ENCODE peak calls at places on chromosome 7, in four cellular contexts. Z is Caco-2, Q is colonic mucosa, J is keratinocyte. P is an unnamed sample.
A peak's percentile ranks its signal among the peaks of the same experiment; 100 is the strongest.

GRCh38 chr7:157446322-157446721 is 109.5 kb downstream of the DNAJB6 start:
- DNase-seq in Q (no peak), Z (no peak), J (no peak), P (no peak)

GRCh38 chr7:132697032-132697431 is 120.8 kb upstream of the PLXNA4 start:
- DNase-seq in J (no peak), Z (no peak), Q (no peak), P (no peak)

GRCh38 chr7:105006367-105007139 is 7.5 kb upstream of the KMT2E start:
- DNase-seq in Q (peak; percentile 59), Z (peak; percentile 90), J (no peak), P (peak; percentile 85)

GRCh38 chr7:157273208-157274202 is 63.3 kb upstream of the DNAJB6 start:
- DNase-seq in Q (peak; percentile 63), J (no peak), Z (peak; percentile 68), P (peak; percentile 71)

GRCh38 chr7:17971392-17971791 is 31.1 kb upstream of the SNX13 start:
- DNase-seq in J (no peak), Q (no peak), Z (no peak), P (no peak)

GRCh38 chr7:91344911-91345310 is 80.7 kb downstream of the FZD1 start:
- DNase-seq in Z (no peak), J (no peak), Q (no peak), P (no peak)

GRCh38 chr7:133693281-133693680 is 433.9 kb upstream of the LRGUK start:
- DNase-seq in Z (no peak), J (no peak), Q (no peak), P (no peak)

GRCh38 chr7:30988346-30989005 is 24.7 kb downstream of the GHRHR start:
- DNase-seq in Z (peak; percentile 67), J (no peak), Q (peak; percentile 65), P (peak; percentile 82)

GRCh38 chr7:146670532-146670931 is 553.9 kb downstream of the CNTNAP2 start:
- DNase-seq in Q (no peak), Z (no peak), J (no peak), P (no peak)

GRCh38 chr7:1567082-1567771 is 2.6 kb downstream of the PSMG3 start:
- DNase-seq in Z (no peak), J (peak; percentile 62), Q (peak; percentile 78), P (peak; percentile 59)

GRCh38 chr7:104096683-104097082 is 107.2 kb upstream of the RELN start:
- DNase-seq in J (no peak), Q (no peak), Z (no peak), P (no peak)

GRCh38 chr7:107039199-107039900 is 5.2 kb upstream of the PRKAR2B start:
- DNase-seq in J (no peak), Z (no peak), Q (no peak), P (no peak)

GRCh38 chr7:35804571-35804970 is 3.7 kb downstream of the SEPTIN7 start:
- DNase-seq in J (no peak), Z (no peak), Q (no peak), P (no peak)
- H3K4me1 ChIP-seq in J (peaks cover 11% of the 10 kb centered on the region), Z (peaks cover 22% of the 10 kb centered on the region), Q (peaks cover 3% of the 10 kb centered on the region), P (peaks cover 28% of the 10 kb centered on the region)

GRCh38 chr7:100015232-100016208 is at the start of gene ZKSCAN1:
- DNase-seq in Z (peak; percentile 90), J (peak; percentile 73), Q (peak; percentile 91), P (peak; percentile 80)
- H3K4me1 ChIP-seq in Z (peaks cover 18% of the 10 kb centered on the region), J (peaks cover 32% of the 10 kb centered on the region), Q (peaks cover 12% of the 10 kb centered on the region), P (peaks cover 13% of the 10 kb centered on the region)

GRCh38 chr7:32661929-32662328 is 166.6 kb downstream of the AVL9 start:
- DNase-seq in Q (no peak), Z (no peak), J (no peak), P (no peak)
- H3K4me1 ChIP-seq in Q (no peaks in the 10 kb centered on the region), Z (no peaks in the 10 kb centered on the region), J (peaks cover 3% of the 10 kb centered on the region), P (peaks cover 16% of the 10 kb centered on the region)

DNA sequence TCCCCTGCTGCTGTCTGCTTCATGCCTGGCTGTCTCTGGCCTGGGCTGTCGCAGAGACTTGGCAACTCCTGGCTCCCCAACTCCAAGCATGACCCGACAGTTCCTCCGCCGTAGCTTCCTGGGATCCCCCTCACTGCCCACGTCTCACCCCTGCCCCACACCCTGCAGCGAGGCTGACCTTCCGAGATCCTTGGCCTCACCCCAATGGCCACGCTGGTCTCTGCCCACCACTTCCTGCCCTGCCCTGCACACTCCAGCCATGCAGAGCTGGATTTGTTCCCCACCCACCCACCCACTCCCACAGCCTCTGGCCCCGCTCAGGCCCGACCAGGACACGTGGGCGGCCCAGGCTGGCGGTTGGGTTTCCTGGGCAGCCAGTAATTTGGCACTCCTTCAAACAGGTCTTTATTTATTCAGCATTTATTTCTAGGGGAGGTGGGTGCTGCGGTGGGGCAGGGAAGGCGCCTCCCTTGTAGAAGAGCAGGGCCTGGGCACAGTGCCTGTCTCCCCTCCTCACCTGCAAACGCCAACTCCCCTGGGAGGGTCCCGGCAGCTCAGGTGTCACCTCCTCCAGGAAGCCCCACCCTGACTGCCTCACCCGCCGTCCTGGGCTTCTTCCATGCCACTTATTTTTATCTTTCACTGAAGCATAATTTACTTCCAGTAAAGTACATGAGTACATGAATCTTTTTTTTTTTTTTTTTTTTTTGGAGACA is 25.5 kb downstream of the GTF2IRD1 start:
- DNase-seq in J (no peak), Q (peak; percentile 84), Z (no peak), P (peak; percentile 47)
- H3K4me1 ChIP-seq in J (peaks cover 74% of the 10 kb centered on the region), Q (peaks cover 26% of the 10 kb centered on the region), Z (peaks cover 56% of the 10 kb centered on the region), P (peaks cover 97% of the 10 kb centered on the region)

GRCh38 chr7:84183741-84184140 is 10.8 kb downstream of the SEMA3A start:
- DNase-seq in Q (no peak), Z (no peak), J (no peak), P (no peak)
- H3K4me1 ChIP-seq in Q (no peaks in the 10 kb centered on the region), Z (peaks cover 23% of the 10 kb centered on the region), J (peaks cover 18% of the 10 kb centered on the region), P (peaks cover 18% of the 10 kb centered on the region)

GRCh38 chr7:74178632-74179031 is 4.5 kb downstream of the EIF4H start:
- DNase-seq in J (no peak), Z (no peak), Q (no peak), P (no peak)
- H3K4me1 ChIP-seq in J (peaks cover 57% of the 10 kb centered on the region), Z (peaks cover 26% of the 10 kb centered on the region), Q (peaks cover 40% of the 10 kb centered on the region), P (peaks cover 54% of the 10 kb centered on the region)

GRCh38 chr7:151089893-151090730 is 3.8 kb downstream of the AGAP3 start:
- DNase-seq in J (no peak), Z (no peak), Q (no peak), P (no peak)
- H3K4me1 ChIP-seq in J (peaks cover 21% of the 10 kb centered on the region), Z (peaks cover 17% of the 10 kb centered on the region), Q (peaks cover 9% of the 10 kb centered on the region), P (peaks cover 23% of the 10 kb centered on the region)

DNA sequence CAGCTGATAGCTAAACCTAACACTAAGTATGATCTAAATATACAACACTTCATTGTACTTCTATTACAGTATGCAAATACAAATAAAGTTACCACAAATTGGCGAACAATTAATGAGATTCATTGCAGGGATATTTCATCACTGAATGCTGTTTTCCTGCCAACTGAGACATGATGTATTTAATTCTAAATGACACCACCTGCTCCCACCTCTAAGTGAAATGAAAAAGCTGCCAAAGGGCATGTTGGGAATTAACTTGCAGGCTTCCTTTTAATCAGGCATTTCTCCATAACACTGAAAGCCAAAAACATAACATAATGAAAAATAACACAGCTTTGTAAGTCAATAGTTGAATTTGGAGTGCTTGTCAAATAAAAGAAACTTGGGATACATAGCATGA is 304.4 kb upstream of the LRRN3 start:
- DNase-seq in Z (no peak), J (no peak), Q (no peak), P (no peak)
- H3K4me1 ChIP-seq in Z (no peaks in the 10 kb centered on the region), J (no peaks in the 10 kb centered on the region), Q (no peaks in the 10 kb centered on the region), P (no peaks in the 10 kb centered on the region)